ENCODE peak calls at places on chromosomes 16 and 17, in four cellular contexts. F is thoracic aorta, X is left ventricle myocardium inferior, C is lower lobe of right lung. M is an unnamed sample.

GRCh38 chr17:19378416-19379293 is at the start of gene MAPK7:
- DNase-seq in F (no peak), X (no peak), C (no peak), M (no peak)

GRCh38 chr17:29042679-29043538 is at the start of gene PIPOX:
- DNase-seq in X (no peak), F (no peak), C (peak), M (no peak)

GRCh38 chr16:9092282-9092962 is 978 bp downstream of the HAPSTR1 start:
- DNase-seq in F (no peak), C (peak), X (peak), M (peak)

GRCh38 chr16:80671281-80671849 is 130.6 kb downstream of the DYNLRB2 start:
- DNase-seq in X (no peak), F (no peak), C (no peak), M (no peak)

GRCh38 chr16:79850348-79850747 is 249.8 kb upstream of the MAF start:
- DNase-seq in X (no peak), F (no peak), C (no peak), M (no peak)

GRCh38 chr17:82255573-82255972 is 17.9 kb downstream of the CSNK1D start:
- DNase-seq in X (no peak), F (no peak), C (peak), M (no peak)

GRCh38 chr16:27759301-27759871 is 209.4 kb downstream of the KATNIP start:
- DNase-seq in C (peak), X (no peak), F (no peak), M (peak)

GRCh38 chr17:76145231-76146052 is 4.4 kb upstream of the FOXJ1 start:
- DNase-seq in F (no peak), C (no peak), X (no peak), M (no peak)

GRCh38 chr17:49125449-49125848 is 7.1 kb upstream of the B4GALNT2 start:
- DNase-seq in X (no peak), F (no peak), C (no peak), M (no peak)

GRCh38 chr16:19136549-19137196 is 22.9 kb downstream of the ITPRIPL2 start:
- DNase-seq in C (peak), F (no peak), X (no peak), M (no peak)

GRCh38 chr16:21994856-21995465 is 6.0 kb downstream of the PDZD9 start:
- DNase-seq in C (no peak), X (no peak), F (no peak), M (no peak)

GRCh38 chr17:16214190-16215001 is 938 bp downstream of the NCOR1 start:
- DNase-seq in X (no peak), F (no peak), C (no peak), M (no peak)

GRCh38 chr17:33292981-33293867 is at the start of gene ASIC2:
- DNase-seq in F (no peak), C (no peak), X (no peak), M (peak)

GRCh38 chr17:20156196-20157077 is 147.3 kb downstream of the SPECC1 start:
- DNase-seq in C (peak), F (no peak), X (no peak), M (peak)

GRCh38 chr16:78045865-78046581 is 23.7 kb downstream of the CLEC3A start:
- DNase-seq in C (peak), X (peak), F (no peak), M (peak)

GRCh38 chr16:24543949-24544348 is 4.6 kb downstream of the RBBP6 start:
- DNase-seq in C (no peak), X (no peak), F (no peak), M (no peak)
- H3K27ac ChIP-seq in C (no peak), X (peak), F (peak), M (no peak)

GRCh38 chr17:11006530-11006929 is 168.6 kb upstream of the PIRT start:
- DNase-seq in C (no peak), X (no peak), F (no peak), M (no peak)
- TF ChIP-seq CTCF in C (no peak), X (no peak), F (no peak), M (no peak)

GRCh38 chr16:83400234-83400633 is 407.5 kb upstream of the HSBP1 start:
- DNase-seq in F (no peak), C (no peak), X (no peak), M (no peak)
- H3K27ac ChIP-seq in F (no peak), C (no peak), X (no peak), M (no peak)

GRCh38 chr17:73304971-73305786 is 6.6 kb downstream of the CDC42EP4 start:
- DNase-seq in X (peak), C (peak), F (peak), M (peak)
- TF ChIP-seq CTCF in X (peak), C (peak), F (no peak), M (no peak)